ENCODE peak calls at places on chromosomes 7 and 10, in nine cellular contexts. One of them, this sample, is unnamed. For H3K9me3, H3K4me1 and H3K36me3, the result is how much of the 10 kb centered on the place peaks cover.

GRCh38 chr10:117896517-117896916 is 150.2 kb downstream of the RAB11FIP2 start:
- DNase-seq in PC-9: no peak
- DNase-seq in body of pancreas: no peak
- DNase-seq in MM.1S: no peak
- DNase-seq in H1: no peak
- DNase-seq in heart left ventricle: no peak
- DNase-seq in lung: no peak
- DNase-seq in left ventricle myocardium inferior: no peak
- DNase-seq in vagina: peak
- DNase-seq in this sample: no peak

GRCh38 chr10:32961892-32962369 is 3.9 kb upstream of the ITGB1 start:
- DNase-seq in lung: no peak
- DNase-seq in H1: no peak
- DNase-seq in left ventricle myocardium inferior: no peak
- DNase-seq in PC-9: peak
- DNase-seq in heart left ventricle: no peak
- DNase-seq in body of pancreas: no peak
- DNase-seq in MM.1S: no peak
- DNase-seq in vagina: no peak
- DNase-seq in this sample: no peak

GRCh38 chr7:114081606-114082425 is 163.0 kb upstream of the PPP1R3A start:
- DNase-seq in MM.1S: peak
- DNase-seq in left ventricle myocardium inferior: no peak
- DNase-seq in lung: no peak
- DNase-seq in heart left ventricle: no peak
- DNase-seq in H1: no peak
- DNase-seq in body of pancreas: peak
- DNase-seq in PC-9: peak
- DNase-seq in vagina: no peak
- DNase-seq in this sample: peak

GRCh38 chr10:34814228-34815173 is 595 bp downstream of the PARD3 start:
- DNase-seq in H1: no peak
- DNase-seq in heart left ventricle: peak
- DNase-seq in left ventricle myocardium inferior: peak
- DNase-seq in vagina: no peak
- DNase-seq in lung: no peak
- DNase-seq in MM.1S: peak
- DNase-seq in body of pancreas: peak
- DNase-seq in PC-9: no peak
- DNase-seq in this sample: peak

GRCh38 chr10:106705576-106706526 is 458.7 kb downstream of the SORCS1 start:
- DNase-seq in MM.1S: peak
- DNase-seq in left ventricle myocardium inferior: peak
- DNase-seq in body of pancreas: peak
- DNase-seq in H1: peak
- DNase-seq in lung: peak
- DNase-seq in heart left ventricle: peak
- DNase-seq in vagina: no peak
- DNase-seq in PC-9: no peak
- DNase-seq in this sample: peak

GRCh38 chr7:136308230-136308629 is 331.1 kb upstream of the MTPN start:
- DNase-seq in PC-9: no peak
- DNase-seq in left ventricle myocardium inferior: no peak
- DNase-seq in H1: no peak
- DNase-seq in heart left ventricle: no peak
- DNase-seq in lung: no peak
- DNase-seq in body of pancreas: no peak
- DNase-seq in vagina: no peak
- DNase-seq in MM.1S: no peak
- DNase-seq in this sample: no peak

GRCh38 chr7:106405697-106406141 is 120.9 kb upstream of the NAMPT start:
- DNase-seq in H1: no peak
- DNase-seq in PC-9: no peak
- DNase-seq in body of pancreas: no peak
- DNase-seq in left ventricle myocardium inferior: no peak
- DNase-seq in heart left ventricle: no peak
- DNase-seq in vagina: no peak
- DNase-seq in lung: no peak
- DNase-seq in MM.1S: peak
- DNase-seq in this sample: no peak

GRCh38 chr10:3869036-3869435 is 84.0 kb upstream of the KLF6 start:
- DNase-seq in lung: no peak
- DNase-seq in body of pancreas: no peak
- DNase-seq in MM.1S: no peak
- DNase-seq in H1: no peak
- DNase-seq in vagina: no peak
- DNase-seq in left ventricle myocardium inferior: no peak
- DNase-seq in heart left ventricle: no peak
- DNase-seq in PC-9: peak
- DNase-seq in this sample: no peak

GRCh38 chr10:75342397-75342796 is 59.2 kb downstream of the ZNF503 start:
- DNase-seq in PC-9: no peak
- DNase-seq in vagina: no peak
- DNase-seq in body of pancreas: no peak
- DNase-seq in H1: no peak
- DNase-seq in lung: no peak
- DNase-seq in heart left ventricle: no peak
- DNase-seq in MM.1S: no peak
- DNase-seq in left ventricle myocardium inferior: no peak
- DNase-seq in this sample: no peak

GRCh38 chr7:6917258-6917657 is 91.2 kb upstream of the CCZ1B start:
- DNase-seq in left ventricle myocardium inferior: peak
- DNase-seq in lung: no peak
- DNase-seq in H1: no peak
- DNase-seq in MM.1S: no peak
- DNase-seq in PC-9: no peak
- DNase-seq in heart left ventricle: peak
- DNase-seq in body of pancreas: no peak
- DNase-seq in vagina: no peak
- DNase-seq in this sample: no peak

GRCh38 chr7:37511852-37512377 is 63.3 kb upstream of the ELMO1 start:
- DNase-seq in PC-9: no peak
- DNase-seq in heart left ventricle: no peak
- DNase-seq in left ventricle myocardium inferior: no peak
- DNase-seq in vagina: no peak
- DNase-seq in body of pancreas: no peak
- DNase-seq in MM.1S: no peak
- DNase-seq in H1: no peak
- DNase-seq in lung: no peak
- DNase-seq in this sample: no peak

GRCh38 chr7:91140286-91140685 is 123.9 kb upstream of the FZD1 start:
- DNase-seq in vagina: no peak
- DNase-seq in heart left ventricle: no peak
- DNase-seq in PC-9: no peak
- DNase-seq in MM.1S: no peak
- DNase-seq in body of pancreas: no peak
- DNase-seq in left ventricle myocardium inferior: no peak
- DNase-seq in lung: no peak
- DNase-seq in H1: no peak
- DNase-seq in this sample: no peak

GRCh38 chr7:47185193-47185592 is 396.7 kb downstream of the TNS3 start:
- DNase-seq in vagina: no peak
- DNase-seq in heart left ventricle: no peak
- DNase-seq in body of pancreas: no peak
- DNase-seq in H1: no peak
- DNase-seq in left ventricle myocardium inferior: peak
- DNase-seq in MM.1S: no peak
- DNase-seq in PC-9: no peak
- DNase-seq in lung: no peak
- DNase-seq in this sample: no peak

GRCh38 chr10:33666686-33667480 is 332.4 kb upstream of the NRP1 start:
- DNase-seq in body of pancreas: no peak
- DNase-seq in PC-9: no peak
- DNase-seq in lung: no peak
- DNase-seq in left ventricle myocardium inferior: no peak
- DNase-seq in H1: no peak
- DNase-seq in MM.1S: peak
- DNase-seq in vagina: no peak
- DNase-seq in heart left ventricle: no peak
- DNase-seq in this sample: no peak

GRCh38 chr7:47329320-47329926 is 252.5 kb downstream of the TNS3 start:
- DNase-seq in lung: no peak
- DNase-seq in heart left ventricle: no peak
- DNase-seq in vagina: no peak
- DNase-seq in body of pancreas: no peak
- DNase-seq in MM.1S: no peak
- DNase-seq in H1: no peak
- DNase-seq in PC-9: no peak
- DNase-seq in left ventricle myocardium inferior: peak
- DNase-seq in this sample: no peak

GRCh38 chr7:24882989-24883631 is 96.9 kb downstream of the OSBPL3 start:
- DNase-seq in vagina: no peak
- DNase-seq in body of pancreas: peak
- DNase-seq in H1: no peak
- DNase-seq in MM.1S: no peak
- DNase-seq in lung: no peak
- DNase-seq in heart left ventricle: peak
- DNase-seq in left ventricle myocardium inferior: peak
- DNase-seq in PC-9: no peak
- DNase-seq in this sample: no peak

GRCh38 chr10:6203331-6204062 is 765 bp downstream of the PFKFB3 start:
- DNase-seq in lung: peak
- DNase-seq in vagina: no peak
- DNase-seq in body of pancreas: peak
- DNase-seq in left ventricle myocardium inferior: peak
- DNase-seq in H1: no peak
- DNase-seq in MM.1S: peak
- DNase-seq in heart left ventricle: peak
- DNase-seq in PC-9: no peak
- DNase-seq in this sample: peak

GRCh38 chr7:93046641-93047040 is 71.1 kb downstream of the SAMD9 start:
- DNase-seq in vagina: no peak
- DNase-seq in MM.1S: no peak
- DNase-seq in heart left ventricle: no peak
- DNase-seq in PC-9: no peak
- DNase-seq in H1: no peak
- DNase-seq in left ventricle myocardium inferior: no peak
- DNase-seq in body of pancreas: no peak
- DNase-seq in lung: no peak
- DNase-seq in this sample: no peak

DNA sequence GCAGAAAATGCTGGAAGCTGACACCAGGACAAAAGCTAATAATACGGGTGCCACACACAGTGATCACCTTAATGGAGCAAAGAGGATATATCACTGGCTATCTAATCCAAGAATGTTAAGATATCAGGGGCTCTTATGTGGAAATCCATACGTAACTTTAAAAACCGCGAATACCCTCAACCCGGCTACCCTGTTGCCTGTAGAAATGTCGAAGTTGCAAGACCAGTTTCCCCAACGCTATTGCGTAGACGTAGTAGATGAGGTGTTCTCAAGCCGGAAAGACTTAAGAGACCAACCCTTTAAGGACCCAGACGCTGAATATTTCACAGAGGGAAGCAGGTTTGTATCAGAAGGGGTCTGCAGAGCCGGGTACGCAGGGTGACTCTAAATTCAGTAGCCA is 7.9 kb upstream of the CYREN start:
- DNase-seq in lung: peak
- DNase-seq in MM.1S: no peak
- DNase-seq in vagina: no peak
- DNase-seq in left ventricle myocardium inferior: no peak
- DNase-seq in heart left ventricle: no peak
- DNase-seq in H1: no peak
- DNase-seq in body of pancreas: peak
- DNase-seq in PC-9: peak
- DNase-seq in this sample: no peak
- H3K9me3 ChIP-seq in lung: under half
- H3K9me3 ChIP-seq in MM.1S: under half
- H3K9me3 ChIP-seq in vagina: under half
- H3K9me3 ChIP-seq in left ventricle myocardium inferior: under half
- H3K9me3 ChIP-seq in heart left ventricle: under half
- H3K9me3 ChIP-seq in H1: under half
- H3K9me3 ChIP-seq in body of pancreas: under half
- H3K9me3 ChIP-seq in PC-9: under half
- H3K9me3 ChIP-seq in this sample: under half

GRCh38 chr10:102770792-102771191 is 27.0 kb downstream of the WBP1L start:
- DNase-seq in lung: no peak
- DNase-seq in body of pancreas: peak
- DNase-seq in PC-9: no peak
- DNase-seq in H1: no peak
- DNase-seq in vagina: no peak
- DNase-seq in heart left ventricle: no peak
- DNase-seq in MM.1S: no peak
- DNase-seq in left ventricle myocardium inferior: no peak
- DNase-seq in this sample: no peak
- H3K4me1 ChIP-seq in lung: under half
- H3K4me1 ChIP-seq in body of pancreas: half or more
- H3K4me1 ChIP-seq in PC-9: under half
- H3K4me1 ChIP-seq in H1: under half
- H3K4me1 ChIP-seq in vagina: half or more
- H3K4me1 ChIP-seq in heart left ventricle: half or more
- H3K4me1 ChIP-seq in MM.1S: under half
- H3K4me1 ChIP-seq in left ventricle myocardium inferior: half or more
- H3K4me1 ChIP-seq in this sample: under half

GRCh38 chr10:44994752-44995530 is 5.8 kb upstream of the ZNF22 start:
- DNase-seq in H1: no peak
- DNase-seq in left ventricle myocardium inferior: no peak
- DNase-seq in body of pancreas: peak
- DNase-seq in vagina: peak
- DNase-seq in lung: no peak
- DNase-seq in heart left ventricle: no peak
- DNase-seq in PC-9: no peak
- DNase-seq in MM.1S: no peak
- DNase-seq in this sample: no peak

GRCh38 chr10:44992070-44992731 is 8.5 kb upstream of the ZNF22 start:
- DNase-seq in vagina: peak
- DNase-seq in body of pancreas: peak
- DNase-seq in PC-9: no peak
- DNase-seq in heart left ventricle: peak
- DNase-seq in H1: no peak
- DNase-seq in MM.1S: no peak
- DNase-seq in left ventricle myocardium inferior: no peak
- DNase-seq in lung: peak
- DNase-seq in this sample: no peak

GRCh38 chr10:44992732-44993225 is 7.9 kb upstream of the ZNF22 start:
- DNase-seq in body of pancreas: no peak
- DNase-seq in H1: no peak
- DNase-seq in heart left ventricle: no peak
- DNase-seq in MM.1S: no peak
- DNase-seq in PC-9: no peak
- DNase-seq in left ventricle myocardium inferior: no peak
- DNase-seq in vagina: no peak
- DNase-seq in lung: no peak
- DNase-seq in this sample: no peak

GRCh38 chr10:44993922-44994751 is 6.6 kb upstream of the ZNF22 start:
- DNase-seq in left ventricle myocardium inferior: no peak
- DNase-seq in lung: no peak
- DNase-seq in body of pancreas: no peak
- DNase-seq in heart left ventricle: no peak
- DNase-seq in PC-9: peak
- DNase-seq in MM.1S: no peak
- DNase-seq in H1: no peak
- DNase-seq in vagina: peak
- DNase-seq in this sample: no peak

GRCh38 chr10:44993226-44993921 is 7.3 kb upstream of the ZNF22 start:
- DNase-seq in vagina: peak
- DNase-seq in H1: no peak
- DNase-seq in MM.1S: no peak
- DNase-seq in PC-9: no peak
- DNase-seq in left ventricle myocardium inferior: no peak
- DNase-seq in heart left ventricle: no peak
- DNase-seq in body of pancreas: peak
- DNase-seq in lung: peak
- DNase-seq in this sample: no peak
- H3K36me3 ChIP-seq in vagina: under half
- H3K36me3 ChIP-seq in H1: under half
- H3K36me3 ChIP-seq in MM.1S: under half
- H3K36me3 ChIP-seq in PC-9: under half
- H3K36me3 ChIP-seq in left ventricle myocardium inferior: half or more
- H3K36me3 ChIP-seq in heart left ventricle: half or more
- H3K36me3 ChIP-seq in body of pancreas: under half
- H3K36me3 ChIP-seq in lung: under half
- H3K36me3 ChIP-seq in this sample: under half

GRCh38 chr7:57344957-57345356 is 105.0 kb upstream of the ZNF716 start:
- DNase-seq in MM.1S: no peak
- DNase-seq in H1: no peak
- DNase-seq in heart left ventricle: no peak
- DNase-seq in lung: no peak
- DNase-seq in body of pancreas: no peak
- DNase-seq in left ventricle myocardium inferior: no peak
- DNase-seq in PC-9: no peak
- DNase-seq in vagina: no peak
- DNase-seq in this sample: no peak
- H3K9me3 ChIP-seq in MM.1S: under half
- H3K9me3 ChIP-seq in H1: half or more
- H3K9me3 ChIP-seq in heart left ventricle: under half
- H3K9me3 ChIP-seq in lung: under half
- H3K9me3 ChIP-seq in body of pancreas: under half
- H3K9me3 ChIP-seq in left ventricle myocardium inferior: under half
- H3K9me3 ChIP-seq in PC-9: under half
- H3K9me3 ChIP-seq in vagina: under half
- H3K9me3 ChIP-seq in this sample: under half